ENCODE peak calls at places on chromosome 22, in nine cellular contexts. T is body of pancreas, S is mammary epithelial cell, C is tibial nerve, U is psoas muscle, I is upper lobe of left lung, J is small intestine, Y is lower lobe of right lung, P is HepG2. A is an unnamed sample.

GRCh38 chr22:23075525-23076216 is 5.4 kb downstream of the GNAZ start:
- DNase-seq in U (peak), T (no peak), P (peak), C (no peak), J (peak), Y (no peak), S (no peak), I (no peak), A (no peak)

GRCh38 chr22:20154602-20155183 is 3.8 kb upstream of the CCDC188 start:
- DNase-seq in Y (no peak), C (no peak), I (no peak), J (no peak), S (no peak), T (no peak), P (no peak), U (no peak), A (no peak)

GRCh38 chr22:29152381-29153138 is 53.1 kb upstream of the EMID1 start:
- DNase-seq in T (no peak), U (no peak), J (no peak), C (peak), I (peak), P (no peak), Y (no peak), S (no peak), A (no peak)

GRCh38 chr22:40137132-40137531 is 40.6 kb upstream of the TNRC6B start:
- DNase-seq in I (no peak), T (no peak), Y (no peak), P (no peak), U (no peak), J (no peak), C (no peak), S (no peak), A (no peak)

GRCh38 chr22:18154821-18155390 is 4.9 kb downstream of the USP18 start:
- DNase-seq in P (no peak), J (no peak), U (no peak), T (no peak), I (no peak), Y (no peak), S (no peak), C (no peak), A (no peak)

GRCh38 chr22:31550871-31551370 is 54.6 kb downstream of the SFI1 start:
- DNase-seq in Y (no peak), U (no peak), T (no peak), S (no peak), C (no peak), P (no peak), J (no peak), I (no peak), A (no peak)

GRCh38 chr22:33350961-33351360 is 292.8 kb upstream of the SYN3 start:
- DNase-seq in Y (no peak), U (no peak), P (no peak), J (no peak), C (no peak), S (peak), T (no peak), I (no peak), A (no peak)

GRCh38 chr22:33653525-33654063 is 266.7 kb downstream of the LARGE1 start:
- DNase-seq in C (no peak), P (no peak), U (no peak), S (no peak), T (no peak), J (no peak), Y (no peak), I (no peak), A (no peak)

GRCh38 chr22:19902245-19902699 is 39.3 kb upstream of the COMT start:
- DNase-seq in J (no peak), S (no peak), I (no peak), C (no peak), U (no peak), P (peak), Y (no peak), T (no peak), A (no peak)

GRCh38 chr22:25399649-25400151 is 164.8 kb upstream of the GRK3 start:
- DNase-seq in U (no peak), T (no peak), Y (no peak), C (no peak), J (no peak), P (no peak), I (no peak), S (no peak), A (no peak)

GRCh38 chr22:29877620-29878019 is 5.4 kb upstream of the MTMR3 start:
- DNase-seq in P (no peak), C (no peak), Y (no peak), U (no peak), I (no peak), S (peak), T (no peak), J (no peak), A (no peak)

GRCh38 chr22:34416321-34416900 is 496.1 kb upstream of the LARGE1 start:
- DNase-seq in T (no peak), S (no peak), C (no peak), J (no peak), P (no peak), U (no peak), Y (no peak), I (no peak), A (no peak)

GRCh38 chr22:43471186-43471585 is 59.4 kb downstream of the MPPED1 start:
- DNase-seq in U (no peak), I (no peak), S (no peak), C (no peak), P (no peak), T (no peak), J (no peak), Y (no peak), A (no peak)

GRCh38 chr22:21984793-21985192 is 2.2 kb upstream of the TOP3B start:
- DNase-seq in S (peak), I (no peak), C (no peak), Y (no peak), T (no peak), U (no peak), P (no peak), J (peak), A (no peak)

GRCh38 chr22:31122532-31123291 is at the start of gene INPP5J:
- DNase-seq in Y (peak), I (peak), T (peak), J (peak), C (no peak), P (peak), S (peak), U (no peak), A (no peak)

GRCh38 chr22:23215294-23216204 is 35.2 kb downstream of the BCR start:
- DNase-seq in S (peak), T (peak), J (no peak), I (peak), C (no peak), U (no peak), P (no peak), Y (peak), A (no peak)

GRCh38 chr22:31347251-31348008 is 1.3 kb upstream of the PATZ1 start:
- DNase-seq in C (peak), J (peak), S (peak), T (peak), I (peak), P (peak), U (peak), Y (peak), A (no peak)

GRCh38 chr22:45009881-45010531 is at the start of gene PHF21B:
- DNase-seq in C (no peak), S (peak), U (peak), I (no peak), P (no peak), T (peak), Y (no peak), J (no peak), A (no peak)

GRCh38 chr22:41449321-41449720 is 2.7 kb upstream of the TOB2 start:
- DNase-seq in C (no peak), Y (no peak), P (no peak), J (no peak), U (peak), S (peak), T (no peak), I (no peak), A (no peak)
- H3K4me3 ChIP-seq in C (no peak), Y (no peak), P (no peak), J (no peak), U (peak), S (no peak), T (no peak), I (no peak), A (peak)

GRCh38 chr22:50208939-50209892 is 8.4 kb downstream of the SELENOO start:
- DNase-seq in Y (peak), P (no peak), U (peak), T (peak), J (no peak), I (no peak), S (no peak), C (no peak), A (no peak)

GRCh38 chr22:50209893-50210292 is 9.1 kb downstream of the SELENOO start:
- DNase-seq in J (peak), S (peak), P (peak), I (peak), Y (peak), U (peak), T (peak), C (peak), A (no peak)

GRCh38 chr22:50207383-50208031 is 6.7 kb downstream of the SELENOO start:
- DNase-seq in I (peak), T (no peak), Y (peak), J (no peak), P (no peak), U (peak), C (no peak), S (no peak), A (no peak)

GRCh38 chr22:50206599-50206998 is 5.8 kb downstream of the SELENOO start:
- DNase-seq in P (peak), T (peak), J (no peak), C (no peak), S (no peak), Y (peak), U (peak), I (peak), A (no peak)

DNA sequence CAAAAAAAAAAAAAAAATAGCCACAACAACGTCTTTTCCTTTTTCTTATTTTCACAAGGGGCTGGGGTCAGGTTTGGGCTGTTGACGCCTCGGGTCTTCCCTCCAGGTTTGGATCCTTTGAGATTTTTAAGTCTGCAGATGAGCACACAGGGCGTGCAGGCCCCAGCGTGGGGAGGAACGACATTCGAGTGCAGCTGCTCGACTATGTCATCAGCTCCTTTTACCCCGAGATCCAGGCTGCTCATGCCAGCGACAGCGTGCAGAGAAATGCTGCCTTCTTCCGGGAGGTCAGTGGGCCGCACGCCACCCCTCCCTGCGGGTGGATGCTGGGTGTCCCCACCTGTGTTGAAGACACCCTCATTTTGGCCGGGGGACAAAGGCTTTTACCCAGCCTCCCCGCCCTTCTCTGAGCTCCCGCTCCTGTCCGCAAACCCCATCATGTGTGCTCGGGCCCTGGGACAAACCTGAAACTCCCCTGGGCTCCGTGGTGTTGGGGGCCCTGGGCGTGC is 7.7 kb downstream of the SELENOO start:
- DNase-seq in U (no peak), I (no peak), C (no peak), J (no peak), S (no peak), Y (peak), P (no peak), T (peak), A (no peak)
- H3K4me3 ChIP-seq in U (no peak), I (no peak), C (no peak), J (no peak), S (no peak), Y (no peak), P (no peak), T (no peak), A (no peak)

GRCh38 chr22:50131894-50132293 is 38.6 kb upstream of the PANX2 start:
- DNase-seq in U (no peak), S (no peak), P (no peak), J (no peak), C (no peak), T (no peak), I (no peak), Y (no peak), A (no peak)

GRCh38 chr22:50125029-50125428 is 35.2 kb downstream of the MOV10L1 start:
- DNase-seq in U (no peak), Y (no peak), S (no peak), J (no peak), I (no peak), T (no peak), P (no peak), C (no peak), A (no peak)

GRCh38 chr22:50134481-50134880 is 36.0 kb upstream of the PANX2 start:
- DNase-seq in S (no peak), T (no peak), C (no peak), U (no peak), I (no peak), Y (no peak), P (no peak), J (no peak), A (no peak)

DNA sequence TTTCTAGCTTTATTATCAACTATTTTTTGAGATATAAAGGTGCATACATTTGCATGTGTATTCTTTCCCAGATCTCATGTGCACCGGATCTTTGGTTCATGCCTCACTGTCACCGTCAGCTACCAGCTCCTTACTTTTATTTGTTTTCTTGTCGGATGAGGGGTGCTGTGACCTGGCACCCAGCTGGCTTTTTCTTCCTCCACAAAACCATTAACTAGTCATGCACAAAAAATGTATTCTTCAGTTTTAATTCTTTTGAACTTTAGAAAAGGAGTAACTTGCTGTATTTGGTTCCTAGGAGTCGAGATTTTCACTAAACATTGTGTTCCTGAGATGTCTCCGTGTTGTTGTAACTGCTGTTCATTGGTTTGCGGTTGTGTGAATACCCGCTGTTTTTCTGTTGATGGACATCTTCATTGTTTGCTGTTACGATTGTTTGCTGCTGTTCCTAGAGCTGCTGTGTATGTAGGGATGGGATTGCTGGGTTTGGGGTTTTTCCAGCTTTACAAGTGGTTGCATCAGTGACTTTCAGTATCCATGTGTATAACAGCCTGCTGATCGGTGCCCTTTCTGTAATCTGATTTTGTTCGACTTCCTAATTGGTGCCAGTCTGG is 39.4 kb downstream of the MOV10L1 start:
- DNase-seq in Y (no peak), P (no peak), S (no peak), T (no peak), J (no peak), U (no peak), C (no peak), I (no peak), A (no peak)
- H3K4me3 ChIP-seq in Y (no peak), P (no peak), S (no peak), T (no peak), J (no peak), U (no peak), C (no peak), I (no peak), A (no peak)

DNA sequence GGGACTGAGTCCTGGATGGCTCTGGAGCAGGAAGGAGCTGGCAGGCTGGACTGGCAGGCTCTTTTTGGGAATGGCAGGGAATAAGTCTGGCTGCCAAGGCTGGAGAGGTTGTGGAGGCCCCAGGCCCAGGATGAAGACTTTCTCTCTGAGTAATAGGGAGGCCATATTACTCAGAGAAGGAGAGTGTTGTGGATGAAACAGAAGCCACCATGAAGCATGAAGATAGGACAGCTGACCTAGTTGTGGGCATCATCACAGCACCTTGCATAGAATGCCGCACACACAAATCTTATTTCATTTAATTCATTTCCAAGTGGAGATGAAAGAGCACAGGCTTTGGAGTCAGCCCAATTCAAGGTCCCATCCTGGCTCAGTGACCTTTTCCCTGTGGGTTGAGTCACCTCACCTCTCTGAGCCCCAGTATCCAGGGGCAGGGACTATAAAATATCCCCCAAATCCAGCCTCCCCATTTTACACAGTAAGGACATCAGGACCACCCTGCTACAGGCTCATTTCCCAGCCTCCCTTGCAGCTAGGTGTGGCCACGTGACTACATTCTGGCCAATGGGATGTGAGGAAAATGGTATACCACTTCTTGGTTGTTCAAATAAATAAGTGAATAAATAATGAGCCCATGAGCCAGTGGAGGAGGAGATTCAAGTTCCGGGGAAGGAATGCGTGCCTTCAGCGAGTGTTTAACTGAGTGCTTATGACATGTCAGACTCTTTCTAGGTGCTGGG is 9.4 kb downstream of the CYTH4 start:
- DNase-seq in S (no peak), I (no peak), C (no peak), U (no peak), P (no peak), J (no peak), T (no peak), Y (no peak), A (no peak)
- H3K4me3 ChIP-seq in S (no peak), I (no peak), C (no peak), U (no peak), P (no peak), J (no peak), T (no peak), Y (no peak), A (no peak)

DNA sequence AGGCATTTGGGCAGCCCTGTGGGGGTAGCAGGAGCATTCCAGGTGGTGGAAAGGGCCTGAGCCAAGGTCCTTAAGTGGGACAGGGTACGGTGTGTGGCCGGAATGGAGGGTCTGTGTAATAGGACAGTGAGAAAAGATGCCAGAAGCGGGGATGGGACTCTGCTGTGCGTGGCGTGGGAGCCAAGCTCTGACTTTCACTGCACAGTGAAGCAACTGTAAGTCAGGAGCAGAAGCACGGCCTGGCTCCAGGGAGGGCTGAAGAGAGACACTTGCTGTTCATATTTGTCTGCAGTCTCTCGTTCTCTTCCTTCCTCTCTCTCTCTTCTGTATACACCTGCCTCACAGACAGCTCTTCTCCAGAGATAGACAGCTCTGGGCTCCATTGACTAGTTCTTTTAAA is 1.9 kb downstream of the IL17RA start:
- DNase-seq in P (no peak), I (no peak), J (no peak), S (no peak), C (no peak), Y (no peak), U (no peak), T (no peak), A (no peak)
- H3K4me3 ChIP-seq in P (no peak), I (no peak), J (no peak), S (no peak), C (peak), Y (peak), U (peak), T (no peak), A (no peak)

DNA sequence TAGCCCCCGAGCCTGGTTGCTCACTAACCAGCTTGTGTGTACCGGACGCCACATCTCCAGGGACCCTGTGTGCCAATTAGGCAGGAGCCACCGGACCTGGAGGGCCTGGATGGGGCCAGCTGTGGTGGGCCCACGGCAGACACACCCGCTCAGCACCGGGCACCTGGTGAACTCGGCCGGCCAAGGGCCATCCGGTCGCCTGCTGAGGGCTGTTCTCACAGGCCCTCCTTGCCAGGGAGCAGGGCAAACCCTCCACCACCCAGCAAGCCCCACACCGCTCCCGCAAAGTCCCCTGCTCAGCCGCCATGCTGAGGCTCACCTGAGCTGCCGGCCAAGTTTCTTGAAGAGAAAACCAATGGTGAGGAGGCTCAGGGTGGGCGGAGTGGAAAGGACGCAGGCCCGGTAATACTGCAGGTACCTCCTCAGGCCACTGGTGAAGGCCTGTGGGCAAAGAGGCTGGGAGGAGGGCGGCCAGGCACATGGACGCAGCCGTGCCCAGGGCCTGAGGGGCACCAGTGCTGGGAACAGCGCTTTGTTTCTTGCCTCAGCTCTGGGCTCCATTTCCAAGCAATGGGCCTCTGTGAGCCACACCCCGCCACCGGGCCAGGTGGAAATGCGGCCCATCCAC is 17.1 kb downstream of the TUBGCP6 start:
- DNase-seq in J (no peak), U (no peak), S (no peak), P (no peak), C (no peak), Y (peak), T (no peak), I (peak), A (no peak)
- H3K4me3 ChIP-seq in J (no peak), U (no peak), S (no peak), P (no peak), C (no peak), Y (no peak), T (no peak), I (no peak), A (no peak)

A was measured in SK-N-MC.